ENCODE peak calls at places on chromosomes 1 and 21, in nine cellular contexts. One of them, this sample, is unnamed.

GRCh38 chr1:22739648-22740385 is 29.2 kb downstream of the EPHB2 start:
- DNase-seq in activated CD4-positive, alpha-beta memory T cell treated with anti-CD3 and anti-CD28 coated beads for 36 hours: no peak
- DNase-seq in activated naive CD8-positive, alpha-beta T cell treated with anti-CD3 and anti-CD28 coated beads, Interleukin-2, amount 10 ng/mL, durations not matched to agents 7 days and 5 days: no peak
- DNase-seq in stimulated activated CD8-positive, alpha-beta memory T cell treated with anti-CD3 and anti-CD28 coated beads, Interleukin-7, amount 100 ng/mL, for 1 hour: no peak
- DNase-seq in lung: no peak
- DNase-seq in cardiac muscle cell: peak
- DNase-seq in body of pancreas: no peak
- DNase-seq in AG09309: peak
- DNase-seq in NCI-H1694 treated with DMSO at 0.1 percent for 48 hours: no peak
- DNase-seq in this sample: no peak

GRCh38 chr1:81915937-81916336 is 115.2 kb downstream of the ADGRL2 start:
- DNase-seq in activated CD4-positive, alpha-beta memory T cell treated with anti-CD3 and anti-CD28 coated beads for 36 hours: no peak
- DNase-seq in activated naive CD8-positive, alpha-beta T cell treated with anti-CD3 and anti-CD28 coated beads, Interleukin-2, amount 10 ng/mL, durations not matched to agents 7 days and 5 days: no peak
- DNase-seq in stimulated activated CD8-positive, alpha-beta memory T cell treated with anti-CD3 and anti-CD28 coated beads, Interleukin-7, amount 100 ng/mL, for 1 hour: no peak
- DNase-seq in lung: no peak
- DNase-seq in cardiac muscle cell: no peak
- DNase-seq in body of pancreas: no peak
- DNase-seq in AG09309: no peak
- DNase-seq in NCI-H1694 treated with DMSO at 0.1 percent for 48 hours: no peak
- DNase-seq in this sample: no peak

GRCh38 chr1:65009724-65010420 is 43.5 kb upstream of the JAK1 start:
- DNase-seq in activated CD4-positive, alpha-beta memory T cell treated with anti-CD3 and anti-CD28 coated beads for 36 hours: peak
- DNase-seq in activated naive CD8-positive, alpha-beta T cell treated with anti-CD3 and anti-CD28 coated beads, Interleukin-2, amount 10 ng/mL, durations not matched to agents 7 days and 5 days: no peak
- DNase-seq in stimulated activated CD8-positive, alpha-beta memory T cell treated with anti-CD3 and anti-CD28 coated beads, Interleukin-7, amount 100 ng/mL, for 1 hour: no peak
- DNase-seq in lung: no peak
- DNase-seq in cardiac muscle cell: no peak
- DNase-seq in body of pancreas: no peak
- DNase-seq in AG09309: no peak
- DNase-seq in NCI-H1694 treated with DMSO at 0.1 percent for 48 hours: no peak
- DNase-seq in this sample: peak

GRCh38 chr1:182389619-182390047 is 2.0 kb downstream of the GLUL start:
- DNase-seq in activated CD4-positive, alpha-beta memory T cell treated with anti-CD3 and anti-CD28 coated beads for 36 hours: peak
- DNase-seq in activated naive CD8-positive, alpha-beta T cell treated with anti-CD3 and anti-CD28 coated beads, Interleukin-2, amount 10 ng/mL, durations not matched to agents 7 days and 5 days: no peak
- DNase-seq in stimulated activated CD8-positive, alpha-beta memory T cell treated with anti-CD3 and anti-CD28 coated beads, Interleukin-7, amount 100 ng/mL, for 1 hour: no peak
- DNase-seq in lung: peak
- DNase-seq in cardiac muscle cell: no peak
- DNase-seq in body of pancreas: peak
- DNase-seq in AG09309: no peak
- DNase-seq in NCI-H1694 treated with DMSO at 0.1 percent for 48 hours: no peak
- DNase-seq in this sample: no peak

GRCh38 chr21:41283211-41283818 is 33.3 kb upstream of the FAM3B start:
- DNase-seq in activated CD4-positive, alpha-beta memory T cell treated with anti-CD3 and anti-CD28 coated beads for 36 hours: peak
- DNase-seq in activated naive CD8-positive, alpha-beta T cell treated with anti-CD3 and anti-CD28 coated beads, Interleukin-2, amount 10 ng/mL, durations not matched to agents 7 days and 5 days: no peak
- DNase-seq in stimulated activated CD8-positive, alpha-beta memory T cell treated with anti-CD3 and anti-CD28 coated beads, Interleukin-7, amount 100 ng/mL, for 1 hour: peak
- DNase-seq in lung: peak
- DNase-seq in cardiac muscle cell: peak
- DNase-seq in body of pancreas: peak
- DNase-seq in AG09309: peak
- DNase-seq in NCI-H1694 treated with DMSO at 0.1 percent for 48 hours: peak
- DNase-seq in this sample: no peak

GRCh38 chr1:180195401-180195800 is 34.7 kb upstream of the LHX4 start:
- DNase-seq in activated CD4-positive, alpha-beta memory T cell treated with anti-CD3 and anti-CD28 coated beads for 36 hours: no peak
- DNase-seq in activated naive CD8-positive, alpha-beta T cell treated with anti-CD3 and anti-CD28 coated beads, Interleukin-2, amount 10 ng/mL, durations not matched to agents 7 days and 5 days: no peak
- DNase-seq in stimulated activated CD8-positive, alpha-beta memory T cell treated with anti-CD3 and anti-CD28 coated beads, Interleukin-7, amount 100 ng/mL, for 1 hour: no peak
- DNase-seq in lung: no peak
- DNase-seq in cardiac muscle cell: no peak
- DNase-seq in body of pancreas: no peak
- DNase-seq in AG09309: no peak
- DNase-seq in NCI-H1694 treated with DMSO at 0.1 percent for 48 hours: no peak
- DNase-seq in this sample: no peak

GRCh38 chr1:168554603-168555520 is 11.1 kb upstream of the XCL2 start:
- DNase-seq in activated CD4-positive, alpha-beta memory T cell treated with anti-CD3 and anti-CD28 coated beads for 36 hours: no peak
- DNase-seq in activated naive CD8-positive, alpha-beta T cell treated with anti-CD3 and anti-CD28 coated beads, Interleukin-2, amount 10 ng/mL, durations not matched to agents 7 days and 5 days: no peak
- DNase-seq in stimulated activated CD8-positive, alpha-beta memory T cell treated with anti-CD3 and anti-CD28 coated beads, Interleukin-7, amount 100 ng/mL, for 1 hour: no peak
- DNase-seq in lung: no peak
- DNase-seq in cardiac muscle cell: no peak
- DNase-seq in body of pancreas: no peak
- DNase-seq in AG09309: no peak
- DNase-seq in NCI-H1694 treated with DMSO at 0.1 percent for 48 hours: no peak
- DNase-seq in this sample: no peak

GRCh38 chr21:42695324-42696025 is 42.1 kb downstream of the PDE9A start:
- DNase-seq in activated CD4-positive, alpha-beta memory T cell treated with anti-CD3 and anti-CD28 coated beads for 36 hours: no peak
- DNase-seq in activated naive CD8-positive, alpha-beta T cell treated with anti-CD3 and anti-CD28 coated beads, Interleukin-2, amount 10 ng/mL, durations not matched to agents 7 days and 5 days: no peak
- DNase-seq in stimulated activated CD8-positive, alpha-beta memory T cell treated with anti-CD3 and anti-CD28 coated beads, Interleukin-7, amount 100 ng/mL, for 1 hour: no peak
- DNase-seq in lung: no peak
- DNase-seq in cardiac muscle cell: peak
- DNase-seq in body of pancreas: no peak
- DNase-seq in AG09309: no peak
- DNase-seq in NCI-H1694 treated with DMSO at 0.1 percent for 48 hours: no peak
- DNase-seq in this sample: no peak

GRCh38 chr1:109823543-109824348 is 60.0 kb upstream of the EPS8L3 start:
- DNase-seq in activated CD4-positive, alpha-beta memory T cell treated with anti-CD3 and anti-CD28 coated beads for 36 hours: no peak
- DNase-seq in activated naive CD8-positive, alpha-beta T cell treated with anti-CD3 and anti-CD28 coated beads, Interleukin-2, amount 10 ng/mL, durations not matched to agents 7 days and 5 days: no peak
- DNase-seq in stimulated activated CD8-positive, alpha-beta memory T cell treated with anti-CD3 and anti-CD28 coated beads, Interleukin-7, amount 100 ng/mL, for 1 hour: no peak
- DNase-seq in lung: peak
- DNase-seq in cardiac muscle cell: peak
- DNase-seq in body of pancreas: no peak
- DNase-seq in AG09309: no peak
- DNase-seq in NCI-H1694 treated with DMSO at 0.1 percent for 48 hours: no peak
- DNase-seq in this sample: no peak

GRCh38 chr1:19869929-19870328 is 12.3 kb upstream of the OTUD3 start:
- DNase-seq in activated CD4-positive, alpha-beta memory T cell treated with anti-CD3 and anti-CD28 coated beads for 36 hours: no peak
- DNase-seq in activated naive CD8-positive, alpha-beta T cell treated with anti-CD3 and anti-CD28 coated beads, Interleukin-2, amount 10 ng/mL, durations not matched to agents 7 days and 5 days: no peak
- DNase-seq in stimulated activated CD8-positive, alpha-beta memory T cell treated with anti-CD3 and anti-CD28 coated beads, Interleukin-7, amount 100 ng/mL, for 1 hour: no peak
- DNase-seq in lung: no peak
- DNase-seq in cardiac muscle cell: peak
- DNase-seq in body of pancreas: no peak
- DNase-seq in AG09309: no peak
- DNase-seq in NCI-H1694 treated with DMSO at 0.1 percent for 48 hours: no peak
- DNase-seq in this sample: no peak

GRCh38 chr1:218242171-218242570 is 42.9 kb upstream of the RRP15 start:
- DNase-seq in activated CD4-positive, alpha-beta memory T cell treated with anti-CD3 and anti-CD28 coated beads for 36 hours: no peak
- DNase-seq in activated naive CD8-positive, alpha-beta T cell treated with anti-CD3 and anti-CD28 coated beads, Interleukin-2, amount 10 ng/mL, durations not matched to agents 7 days and 5 days: no peak
- DNase-seq in stimulated activated CD8-positive, alpha-beta memory T cell treated with anti-CD3 and anti-CD28 coated beads, Interleukin-7, amount 100 ng/mL, for 1 hour: no peak
- DNase-seq in lung: no peak
- DNase-seq in cardiac muscle cell: no peak
- DNase-seq in body of pancreas: no peak
- DNase-seq in AG09309: no peak
- DNase-seq in NCI-H1694 treated with DMSO at 0.1 percent for 48 hours: no peak
- DNase-seq in this sample: no peak

GRCh38 chr1:10737651-10738050 is 58.8 kb downstream of the CASZ1 start:
- DNase-seq in activated CD4-positive, alpha-beta memory T cell treated with anti-CD3 and anti-CD28 coated beads for 36 hours: no peak
- DNase-seq in activated naive CD8-positive, alpha-beta T cell treated with anti-CD3 and anti-CD28 coated beads, Interleukin-2, amount 10 ng/mL, durations not matched to agents 7 days and 5 days: no peak
- DNase-seq in stimulated activated CD8-positive, alpha-beta memory T cell treated with anti-CD3 and anti-CD28 coated beads, Interleukin-7, amount 100 ng/mL, for 1 hour: no peak
- DNase-seq in lung: no peak
- DNase-seq in cardiac muscle cell: no peak
- DNase-seq in body of pancreas: no peak
- DNase-seq in AG09309: no peak
- DNase-seq in NCI-H1694 treated with DMSO at 0.1 percent for 48 hours: peak
- DNase-seq in this sample: no peak

GRCh38 chr1:100277866-100278265 is 11.8 kb downstream of the RTCA start:
- DNase-seq in activated CD4-positive, alpha-beta memory T cell treated with anti-CD3 and anti-CD28 coated beads for 36 hours: peak
- DNase-seq in activated naive CD8-positive, alpha-beta T cell treated with anti-CD3 and anti-CD28 coated beads, Interleukin-2, amount 10 ng/mL, durations not matched to agents 7 days and 5 days: no peak
- DNase-seq in stimulated activated CD8-positive, alpha-beta memory T cell treated with anti-CD3 and anti-CD28 coated beads, Interleukin-7, amount 100 ng/mL, for 1 hour: no peak
- DNase-seq in lung: no peak
- DNase-seq in cardiac muscle cell: no peak
- DNase-seq in body of pancreas: no peak
- DNase-seq in AG09309: no peak
- DNase-seq in NCI-H1694 treated with DMSO at 0.1 percent for 48 hours: no peak
- DNase-seq in this sample: no peak

This sample was measured in activated T-cell treated with anti-CD3 and anti-CD28 coated beads, Interleukin-2, amount 50 U/mL, for 24 hours.